ENCODE peak calls at places on chromosomes 11 and 22, in four cellular contexts. N is tibial artery, B is body of pancreas, L is tibial nerve. D is an unnamed sample.

GRCh38 chr11:13721760-13722159 is 53.3 kb downstream of the FAR1 start:
- DNase-seq in B (no peak), N (no peak), L (no peak), D (no peak)

GRCh38 chr11:68354181-68354872 is 41.9 kb downstream of the LRP5 start:
- DNase-seq in L (peak; percentile 57), B (peak; percentile 88), N (peak; percentile 86), D (peak; percentile 53)

GRCh38 chr11:92576315-92576714 is 351.7 kb downstream of the FAT3 start:
- DNase-seq in B (no peak), N (no peak), L (no peak), D (no peak)

GRCh38 chr11:9573775-9574555 is 495 bp downstream of the WEE1 start:
- DNase-seq in L (no peak), B (peak; percentile 48), N (peak; percentile 27), D (no peak)

GRCh38 chr11:111018571-111018970 is 227.0 kb upstream of the POU2AF2 start:
- DNase-seq in B (no peak), N (no peak), L (no peak), D (no peak)

GRCh38 chr11:35207471-35208403 is 68.8 kb downstream of the CD44 start:
- DNase-seq in B (no peak), N (no peak), L (no peak), D (no peak)

GRCh38 chr11:33802414-33802950 is 28.2 kb upstream of the FBXO3 start:
- DNase-seq in B (peak; percentile 76), N (peak; percentile 36), L (peak; percentile 21), D (no peak)

GRCh38 chr11:62880231-62880802 is 379 bp upstream of the SLC3A2 start:
- DNase-seq in N (peak; percentile 90), B (peak; percentile 48), L (no peak), D (peak; percentile 86)

GRCh38 chr11:71934213-71934612 is 5.4 kb downstream of the RNF121 start:
- DNase-seq in N (no peak), B (no peak), L (no peak), D (no peak)

GRCh38 chr22:41800348-41801146 is at the start of gene CCDC134:
- DNase-seq in L (peak; percentile 81), B (peak; percentile 94), N (peak; percentile 87), D (peak; percentile 58)

GRCh38 chr11:92932023-92932422 is 37.4 kb upstream of the MTNR1B start:
- DNase-seq in N (no peak), L (no peak), B (no peak), D (no peak)

GRCh38 chr11:58805065-58805464 is 39.4 kb downstream of the GLYATL2 start:
- DNase-seq in L (no peak), B (no peak), N (no peak), D (no peak)

GRCh38 chr11:134120921-134121526 is 52.2 kb downstream of the JAM3 start:
- DNase-seq in B (no peak), L (peak; percentile 39), N (peak; percentile 28), D (no peak)

GRCh38 chr11:27451528-27451927 is 21.1 kb downstream of the LGR4 start:
- DNase-seq in B (no peak), L (no peak), N (no peak), D (no peak)

GRCh38 chr11:73367482-73368024 is 8.6 kb upstream of the RELT start:
- DNase-seq in L (no peak), B (no peak), N (no peak), D (no peak)

GRCh38 chr11:109984634-109985289 is 108.4 kb upstream of the ZC3H12C start:
- DNase-seq in N (no peak), B (no peak), L (no peak), D (no peak)

GRCh38 chr11:72637926-72638325 is 36.3 kb downstream of the PDE2A start:
- DNase-seq in B (no peak), N (no peak), L (no peak), D (no peak)

GRCh38 chr11:11611381-11611780 is 10.4 kb downstream of the GALNT18 start:
- DNase-seq in B (no peak), N (no peak), L (no peak), D (no peak)

GRCh38 chr11:72606362-72607100 is 67.7 kb downstream of the PDE2A start:
- DNase-seq in N (no peak), B (no peak), L (no peak), D (no peak)

GRCh38 chr11:26626346-26626745 is 54.3 kb upstream of the MUC15 start:
- DNase-seq in N (no peak), B (no peak), L (no peak), D (no peak)

GRCh38 chr22:37627545-37627944 is 11.9 kb upstream of the SH3BP1 start:
- DNase-seq in L (no peak), B (no peak), N (no peak), D (no peak)

GRCh38 chr11:1563149-1563638 is 8.9 kb downstream of the DUSP8 start:
- DNase-seq in L (no peak), N (no peak), B (no peak), D (peak; percentile 58)

GRCh38 chr22:24325105-24325757 is 54.6 kb downstream of the SPECC1L start:
- DNase-seq in N (no peak), B (no peak), L (peak; percentile 48), D (no peak)

GRCh38 chr22:24494535-24495364 is at the start of gene UPB1:
- DNase-seq in B (peak; percentile 14), N (no peak), L (no peak), D (no peak)

GRCh38 chr11:130473056-130473794 is 24.8 kb downstream of the ADAMTS15 start:
- DNase-seq in L (no peak), B (no peak), N (no peak), D (peak; percentile 64)

GRCh38 chr11:112162761-112163669 is 879 bp downstream of the IL18 start:
- DNase-seq in B (no peak), L (no peak), N (no peak), D (no peak)

GRCh38 chr11:27391336-27392015 is 28.5 kb upstream of the CCDC34 start:
- DNase-seq in N (no peak), B (no peak), L (no peak), D (no peak)

GRCh38 chr11:121141051-121141450 is 40.0 kb downstream of the TECTA start:
- DNase-seq in L (no peak), B (no peak), N (no peak), D (no peak)

GRCh38 chr11:119566299-119566698 is 143.3 kb upstream of the THY1 start:
- DNase-seq in N (no peak), B (no peak), L (no peak), D (no peak)

GRCh38 chr11:103222801-103223200 is 113.6 kb downstream of the DYNC2H1 start:
- DNase-seq in N (no peak), B (peak; percentile 37), L (no peak), D (no peak)

GRCh38 chr11:27254744-27255446 is 108.1 kb downstream of the CCDC34 start:
- DNase-seq in N (no peak), L (no peak), B (no peak), D (no peak)

GRCh38 chr11:75301131-75301530 is 50.3 kb downstream of the ARRB1 start:
- DNase-seq in N (no peak), L (no peak), B (peak; percentile 28), D (no peak)

GRCh38 chr22:42803454-42803853 is 53.6 kb downstream of the ARFGAP3 start:
- DNase-seq in B (peak; percentile 52), N (no peak), L (no peak), D (no peak)

GRCh38 chr22:31140746-31141145 is 438 bp upstream of the PLA2G3 start:
- DNase-seq in B (peak; percentile 53), N (no peak), L (no peak), D (no peak)

GRCh38 chr22:20296598-20296997 is 23.3 kb downstream of the DGCR6L start:
- DNase-seq in B (no peak), N (no peak), L (no peak), D (no peak)

GRCh38 chr11:46272816-46273427 is 4.5 kb upstream of the CREB3L1 start:
- DNase-seq in N (peak; percentile 65), L (peak; percentile 45), B (peak; percentile 72), D (peak; percentile 81)

GRCh38 chr11:128616158-128616557 is 28.8 kb upstream of the ETS1 start:
- DNase-seq in B (no peak), L (no peak), N (no peak), D (no peak)

GRCh38 chr11:57786436-57786835 is 24.8 kb downstream of the CTNND1 start:
- DNase-seq in L (no peak), B (no peak), N (no peak), D (no peak)
- H3K4me3 ChIP-seq in L (no peak overlapping the region), B (no peak overlapping the region), N (no peak overlapping the region), D (no peak overlapping the region)

GRCh38 chr11:82874646-82875523 is 25.3 kb downstream of the PRCP start:
- DNase-seq in L (no peak), B (no peak), N (no peak), D (no peak)
- H3K27ac ChIP-seq in L (no peak overlapping the region), B (no peak overlapping the region), N (no peak overlapping the region), D (no peak overlapping the region)

GRCh38 chr22:22746061-22746962 is 101.9 kb downstream of the GGTLC2 start:
- DNase-seq in L (no peak), N (no peak), B (no peak), D (no peak)

GRCh38 chr22:22746963-22747933 is 102.8 kb downstream of the GGTLC2 start:
- DNase-seq in N (no peak), L (no peak), B (no peak), D (no peak)

GRCh38 chr22:22749167-22749758 is 104.8 kb downstream of the GGTLC2 start:
- DNase-seq in N (no peak), B (no peak), L (no peak), D (no peak)

GRCh38 chr22:22748756-22749155 is 104.3 kb downstream of the GGTLC2 start:
- DNase-seq in L (no peak), N (no peak), B (no peak), D (no peak)

GRCh38 chr22:22748297-22748743 is 103.9 kb downstream of the GGTLC2 start:
- DNase-seq in L (peak; percentile 75), N (peak; percentile 51), B (peak; percentile 68), D (no peak)
- TF ChIP-seq CTCF in L (peak; percentile 58), N (peak; percentile 24), B (peak; percentile 32), D (no peak)

GRCh38 chr11:65420506-65421203 is 1.9 kb upstream of the NEAT1 start:
- DNase-seq in B (no peak), N (no peak), L (no peak), D (no peak)

GRCh38 chr11:65418681-65419459 is 3.7 kb upstream of the NEAT1 start:
- DNase-seq in B (peak; percentile 98), N (peak; percentile 98), L (peak; percentile 97), D (peak; percentile 94)

GRCh38 chr11:65421204-65422103 is 1.1 kb upstream of the NEAT1 start:
- DNase-seq in L (peak; percentile 99), B (peak; percentile 96), N (peak; percentile 98), D (peak; percentile 99)

GRCh38 chr11:65419460-65419772 is 3.2 kb upstream of the NEAT1 start:
- DNase-seq in N (peak; percentile 32), B (no peak), L (peak; percentile 31), D (no peak)

GRCh38 chr11:65419773-65420481 is 2.7 kb upstream of the NEAT1 start:
- DNase-seq in L (peak; percentile 93), B (peak; percentile 96), N (peak; percentile 97), D (peak; percentile 98)
- H3K4me3 ChIP-seq in L (peak overlapping the region; percentile 33), B (no peak overlapping the region), N (peak overlapping the region; percentile 97), D (peak overlapping the region; percentile 56)

D was measured in ascending aorta.